ENCODE peak calls at places on chromosomes 2 and 18, in eight cellular contexts. F is ovary, C is gastrocnemius medialis, V is HCT116, Z is A549, A is heart left ventricle, L is K562, G is right lobe of liver. O is an unnamed sample.
A peak's percentile ranks its signal among the peaks of the same experiment; 100 is the strongest.

GRCh38 chr18:13446581-13447470 is 228.3 kb downstream of the LDLRAD4 start:
- DNase-seq in F (no peak), C (no peak), V (no peak), Z (peak; percentile 8), A (no peak), L (no peak), G (no peak), O (no peak)

GRCh38 chr18:56662902-56663301 is 11.7 kb downstream of the WDR7 start:
- DNase-seq in F (no peak), C (no peak), V (no peak), Z (no peak), A (no peak), L (peak; percentile 46), G (no peak), O (no peak)

GRCh38 chr2:106197878-106198277 is 3.8 kb upstream of the UXS1 start:
- DNase-seq in F (no peak), C (peak; percentile 19), V (no peak), Z (no peak), A (no peak), L (no peak), G (no peak), O (no peak)

GRCh38 chr18:39938678-39939077 is 2016.4 kb upstream of the PIK3C3 start:
- DNase-seq in F (no peak), C (no peak), V (no peak), Z (no peak), A (no peak), L (no peak), G (no peak), O (no peak)

GRCh38 chr2:112640800-112641675 is 4.7 kb upstream of the SLC20A1 start:
- DNase-seq in F (no peak), C (no peak), V (no peak), Z (no peak), A (peak; percentile 61), L (peak; percentile 82), G (no peak), O (no peak)

GRCh38 chr2:105344704-105345345 is 7.5 kb downstream of the C2orf49 start:
- DNase-seq in F (no peak), C (no peak), V (no peak), Z (peak; percentile 18), A (no peak), L (peak; percentile 33), G (no peak), O (no peak)

GRCh38 chr18:11654736-11655604 is 34.1 kb upstream of the GNAL start:
- DNase-seq in F (peak; percentile 43), C (peak; percentile 20), V (peak; percentile 27), Z (peak; percentile 65), A (no peak), L (peak; percentile 58), G (peak; percentile 42), O (peak; percentile 64)

GRCh38 chr2:102619414-102620319 is at the start of gene SLC9A2:
- DNase-seq in F (no peak), C (peak; percentile 55), V (no peak), Z (peak; percentile 25), A (no peak), L (no peak), G (peak; percentile 33), O (peak; percentile 80)

GRCh38 chr2:226581661-226582060 is 218.0 kb downstream of the IRS1 start:
- DNase-seq in F (no peak), C (no peak), V (no peak), Z (no peak), A (no peak), L (no peak), G (no peak), O (no peak)

DNA sequence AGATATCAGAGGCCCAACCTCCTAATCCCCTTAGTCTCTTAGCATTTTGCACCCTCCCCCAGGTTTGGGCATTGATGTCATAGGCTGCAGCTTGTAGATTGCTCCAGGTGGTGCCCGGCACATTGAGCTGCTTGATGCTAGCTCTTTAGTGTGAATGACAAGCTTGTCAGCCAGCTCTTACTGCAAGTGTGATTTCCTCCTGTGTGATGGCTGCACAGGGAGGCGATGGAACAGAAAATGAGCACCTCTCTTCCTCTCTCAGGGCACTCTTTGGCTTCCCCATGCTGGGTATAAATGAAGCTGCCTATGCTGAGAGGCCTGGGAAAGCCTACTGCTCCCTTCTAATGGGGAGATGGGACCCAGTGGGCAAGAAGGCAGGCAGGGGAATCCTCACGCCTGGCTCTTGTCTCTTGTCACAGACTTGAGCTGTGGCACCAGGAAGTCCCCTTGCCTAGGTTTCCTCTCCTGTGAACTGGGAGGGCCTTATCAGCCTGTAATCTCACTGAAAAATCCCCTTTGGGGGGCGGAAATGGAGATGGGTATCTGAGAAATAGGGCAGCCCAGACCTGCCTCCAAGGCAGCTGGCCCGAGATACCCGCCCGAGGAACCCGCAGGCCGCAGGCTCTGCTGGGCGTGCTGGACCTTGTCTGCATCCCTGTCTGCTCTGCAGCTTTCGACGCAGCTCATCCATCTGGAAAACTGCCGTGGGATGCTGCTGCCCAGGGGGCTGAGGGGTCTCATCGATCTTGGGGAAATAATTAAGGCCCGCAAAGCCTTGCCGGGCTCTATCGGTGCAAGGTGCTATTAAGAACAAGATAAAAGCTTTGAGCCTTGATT is 163.6 kb upstream of the CXCR4 start:
- DNase-seq in F (no peak), C (no peak), V (no peak), Z (no peak), A (no peak), L (no peak), G (no peak), O (no peak)
- TF ChIP-seq POLR2A in F (no peak), C (no peak), V (no peak), Z (no peak), A (no peak), L (no peak), G (no peak), O (no peak)

DNA sequence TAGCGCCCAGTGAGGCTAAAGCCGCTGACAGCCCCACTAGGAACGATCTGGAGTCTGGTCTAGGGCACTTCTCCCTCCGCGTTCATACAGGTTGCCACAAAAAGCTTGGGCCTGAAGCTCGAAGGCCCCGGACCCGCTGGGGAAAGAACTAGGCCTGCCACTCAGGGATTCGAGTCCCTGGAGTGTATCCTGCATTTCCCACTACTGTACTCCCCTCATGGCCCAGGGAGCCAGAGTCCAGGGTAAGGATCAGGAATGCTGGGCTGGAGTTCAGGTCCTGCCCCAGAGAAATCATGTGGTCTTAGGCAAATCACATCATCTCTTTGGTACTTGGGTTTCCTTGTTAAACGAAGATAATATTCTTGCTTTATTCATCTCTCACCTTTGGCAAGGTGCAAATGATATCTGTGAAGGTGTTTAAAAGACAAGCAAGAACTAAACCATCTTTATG is 1.4 kb upstream of the ZFP36L2 start:
- DNase-seq in F (no peak), C (no peak), V (no peak), Z (peak; percentile 89), A (no peak), L (no peak), G (no peak), O (no peak)
- H3K4me1 ChIP-seq in F (peaks cover 16% of the 10 kb centered on the region), C (peaks cover 29% of the 10 kb centered on the region), V (peaks cover 30% of the 10 kb centered on the region), Z (peaks cover 29% of the 10 kb centered on the region), A (peaks cover 63% of the 10 kb centered on the region), L (peaks cover 12% of the 10 kb centered on the region), G (peaks cover 16% of the 10 kb centered on the region), O (no peaks in the 10 kb centered on the region)

GRCh38 chr2:45173513-45173912 is 164.3 kb upstream of the SIX2 start:
- DNase-seq in F (no peak), C (peak; percentile 51), V (peak; percentile 59), Z (peak; percentile 69), A (no peak), L (no peak), G (no peak), O (no peak)
- TF ChIP-seq CTCF in F (no peak), C (peak; percentile 24), V (peak; percentile 13), Z (no peak), A (no peak), L (no peak), G (no peak), O (no peak)

GRCh38 chr2:46157072-46157965 is 139.9 kb upstream of the EPAS1 start:
- DNase-seq in F (no peak), C (no peak), V (no peak), Z (no peak), A (no peak), L (no peak), G (no peak), O (no peak)

GRCh38 chr2:46158661-46159060 is 138.5 kb upstream of the EPAS1 start:
- DNase-seq in F (no peak), C (no peak), V (no peak), Z (no peak), A (no peak), L (no peak), G (no peak), O (no peak)

GRCh38 chr2:46161329-46161728 is 135.9 kb upstream of the EPAS1 start:
- DNase-seq in F (no peak), C (no peak), V (no peak), Z (no peak), A (no peak), L (no peak), G (no peak), O (no peak)

GRCh38 chr2:46160326-46160725 is 136.9 kb upstream of the EPAS1 start:
- DNase-seq in F (no peak), C (no peak), V (no peak), Z (no peak), A (no peak), L (no peak), G (no peak), O (no peak)

DNA sequence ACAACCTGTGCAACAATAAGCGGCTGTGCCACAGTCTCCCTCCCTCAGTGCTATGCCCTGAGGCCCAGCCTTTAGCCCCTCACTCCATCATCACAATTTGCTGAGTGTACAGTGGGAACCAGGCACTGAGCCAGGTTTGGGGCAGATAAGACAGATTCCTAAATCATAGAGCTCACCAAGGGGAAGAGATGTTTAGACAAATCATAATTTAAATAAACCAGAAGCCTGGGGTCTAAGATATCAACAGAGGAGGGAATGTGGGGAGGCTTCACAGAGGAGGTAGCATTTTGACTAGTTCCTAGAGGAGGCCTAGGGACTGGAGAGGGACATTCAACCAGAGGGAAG is 139.3 kb upstream of the EPAS1 start:
- DNase-seq in F (no peak), C (no peak), V (no peak), Z (no peak), A (no peak), L (no peak), G (no peak), O (no peak)
- TF ChIP-seq POLR2A in F (no peak), C (no peak), V (no peak), Z (no peak), A (no peak), L (no peak), G (no peak), O (no peak)